ENCODE peak calls at places on chromosomes 13 and 19, in four cellular contexts. E is fibroblast of pulmonary artery; D is stimulated activated CD4-positive, alpha-beta T cell treated with anti-CD3 and anti-CD28 coated beads, Interleukin-15, amount 100 ng/mL, for 1 hour; M is EL. L is an unnamed sample.

GRCh38 chr19:10553943-10554381 is 10.3 kb downstream of the ATG4D start:
- DNase-seq in E (no peak), D (peak), M (no peak), L (peak)

GRCh38 chr13:46295531-46296464 is 84.1 kb downstream of the LRRC63 start:
- DNase-seq in E (peak), D (peak), M (peak), L (peak)

GRCh38 chr13:75393839-75394238 is 88.1 kb downstream of the TBC1D4 start:
- DNase-seq in E (no peak), D (no peak), M (peak), L (peak)

GRCh38 chr13:110560606-110561334 is 752 bp downstream of the RAB20 start:
- DNase-seq in E (peak), D (no peak), M (peak), L (peak)

GRCh38 chr19:28504139-28504538 is 708.8 kb downstream of the UQCRFS1 start:
- DNase-seq in E (no peak), D (no peak), M (no peak), L (no peak)

GRCh38 chr19:2986951-2987491 is 9.7 kb downstream of the TLE6 start:
- DNase-seq in E (no peak), D (no peak), M (no peak), L (peak)

GRCh38 chr13:40665754-40666057 is 735 bp downstream of the FOXO1 start:
- DNase-seq in E (no peak), D (no peak), M (no peak), L (no peak)

GRCh38 chr13:98927954-98928927 is 49.6 kb downstream of the DOCK9 start:
- DNase-seq in E (peak), D (no peak), M (peak), L (no peak)

GRCh38 chr19:40611096-40611495 is 9.9 kb downstream of the LTBP4 start:
- DNase-seq in E (no peak), D (no peak), M (no peak), L (peak)

GRCh38 chr13:44498969-44499368 is 77.2 kb downstream of the TSC22D1 start:
- DNase-seq in E (peak), D (no peak), M (peak), L (no peak)

GRCh38 chr13:40666905-40667621 is 622 bp upstream of the FOXO1 start:
- DNase-seq in E (no peak), D (no peak), M (no peak), L (peak)

GRCh38 chr13:89401209-89401810 is 1730.1 kb downstream of the SLITRK5 start:
- DNase-seq in E (peak), D (no peak), M (no peak), L (no peak)

GRCh38 chr13:39935155-39935554 is 279.7 kb downstream of the COG6 start:
- DNase-seq in E (no peak), D (no peak), M (no peak), L (no peak)

GRCh38 chr19:29329460-29330134 is 116.6 kb upstream of the UQCRFS1 start:
- DNase-seq in E (no peak), D (no peak), M (peak), L (no peak)

GRCh38 chr13:31431722-31432137 is 232.0 kb downstream of the B3GLCT start:
- DNase-seq in E (peak), D (no peak), M (peak), L (peak)

GRCh38 chr19:16106121-16106520 is 5.6 kb upstream of the RAB8A start:
- DNase-seq in E (no peak), D (no peak), M (peak), L (peak)

GRCh38 chr13:98416408-98416807 is 160.5 kb downstream of the STK24 start:
- DNase-seq in E (no peak), D (no peak), M (no peak), L (no peak)

GRCh38 chr13:113186061-113186900 is 22.2 kb downstream of the PCID2 start:
- DNase-seq in E (no peak), D (no peak), M (peak), L (no peak)

GRCh38 chr13:111505175-111505777 is 184.8 kb downstream of the TEX29 start:
- DNase-seq in E (no peak), D (no peak), M (no peak), L (peak)

GRCh38 chr13:26811636-26812035 is 51.0 kb upstream of the GPR12 start:
- DNase-seq in E (no peak), D (no peak), M (no peak), L (no peak)

GRCh38 chr13:26202365-26202972 is 19.6 kb downstream of the RNF6 start:
- DNase-seq in E (peak), D (no peak), M (peak), L (no peak)

GRCh38 chr19:28443361-28443760 is 769.6 kb downstream of the UQCRFS1 start:
- DNase-seq in E (no peak), D (no peak), M (no peak), L (no peak)

GRCh38 chr13:95087746-95088305 is 213.4 kb downstream of the ABCC4 start:
- DNase-seq in E (peak), D (no peak), M (peak), L (no peak)

GRCh38 chr19:1400281-1401137 is 833 bp downstream of the GAMT start:
- DNase-seq in E (no peak), D (no peak), M (peak), L (peak)

GRCh38 chr19:1255186-1256161 is 7.1 kb downstream of the MIDN start:
- DNase-seq in E (no peak), D (no peak), M (no peak), L (no peak)

GRCh38 chr19:534088-534487 is 2.5 kb downstream of the CDC34 start:
- DNase-seq in E (no peak), D (no peak), M (no peak), L (no peak)

GRCh38 chr13:20141238-20142018 is 19.4 kb downstream of the GJA3 start:
- DNase-seq in E (no peak), D (no peak), M (no peak), L (no peak)